ENCODE peak calls at places on chromosomes 7 and 10, in six cellular contexts. E is OCI-LY7, W is SK-N-SH, I is GM23248, P is HCT116, G is neural progenitor cell. Q is an unnamed sample.

GRCh38 chr7:43677864-43678263 is 51.5 kb downstream of the COA1 start:
- DNase-seq in E (no peak), W (no peak), I (no peak), P (no peak), G (no peak), Q (no peak)

GRCh38 chr7:19982841-19983835 is 209.7 kb upstream of the TMEM196 start:
- DNase-seq in E (peak), W (no peak), I (peak), P (peak), G (peak), Q (peak)

GRCh38 chr7:79735012-79735411 is 281.5 kb upstream of the MAGI2 start:
- DNase-seq in E (no peak), W (no peak), I (no peak), P (no peak), G (no peak), Q (no peak)

GRCh38 chr10:127322286-127322685 is 125.9 kb upstream of the INSYN2A start:
- DNase-seq in E (no peak), W (no peak), I (no peak), P (no peak), G (no peak), Q (no peak)

GRCh38 chr10:88582806-88583583 is at the start of gene RNLS:
- DNase-seq in E (no peak), W (peak), I (peak), P (no peak), G (peak), Q (peak)

GRCh38 chr10:117413928-117414618 is 38.8 kb upstream of the PDZD8 start:
- DNase-seq in E (no peak), W (no peak), I (peak), P (no peak), G (no peak), Q (no peak)

GRCh38 chr7:135979674-135980660 is 2.8 kb upstream of the MTPN start:
- DNase-seq in E (no peak), W (no peak), I (peak), P (no peak), G (no peak), Q (no peak)

GRCh38 chr10:79266543-79267312 is 80.5 kb upstream of the PPIF start:
- DNase-seq in E (peak), W (no peak), I (peak), P (no peak), G (no peak), Q (no peak)

GRCh38 chr10:6398419-6398818 is 181.7 kb downstream of the PRKCQ start:
- DNase-seq in E (no peak), W (no peak), I (peak), P (no peak), G (no peak), Q (no peak)

GRCh38 chr7:91357379-91357778 is 93.1 kb downstream of the FZD1 start:
- DNase-seq in E (no peak), W (no peak), I (peak), P (no peak), G (no peak), Q (no peak)

GRCh38 chr7:27734583-27734982 is 5.4 kb upstream of the TAX1BP1 start:
- DNase-seq in E (no peak), W (no peak), I (no peak), P (no peak), G (no peak), Q (no peak)

GRCh38 chr10:77666821-77667220 is 29.2 kb upstream of the KCNMA1 start:
- DNase-seq in E (no peak), W (no peak), I (peak), P (no peak), G (no peak), Q (no peak)

GRCh38 chr7:29086545-29086944 is 59.8 kb downstream of the CPVL start:
- DNase-seq in E (no peak), W (no peak), I (no peak), P (no peak), G (no peak), Q (no peak)

GRCh38 chr7:47548546-47548945 is 33.4 kb downstream of the TNS3 start:
- DNase-seq in E (no peak), W (no peak), I (no peak), P (no peak), G (no peak), Q (no peak)

GRCh38 chr7:133695976-133696531 is 431.1 kb upstream of the LRGUK start:
- DNase-seq in E (no peak), W (no peak), I (no peak), P (no peak), G (peak), Q (no peak)

GRCh38 chr10:55183993-55184392 is 383.0 kb upstream of the PCDH15 start:
- DNase-seq in E (no peak), W (no peak), I (no peak), P (no peak), G (no peak), Q (no peak)

GRCh38 chr10:104300002-104300735 is 31.2 kb downstream of the GSTO2 start:
- DNase-seq in E (no peak), W (no peak), I (peak), P (no peak), G (no peak), Q (no peak)

GRCh38 chr7:80954181-80954580 is 35.3 kb upstream of the SEMA3C start:
- DNase-seq in E (no peak), W (no peak), I (no peak), P (no peak), G (no peak), Q (no peak)

GRCh38 chr10:80506189-80506575 is 31.5 kb upstream of the SH2D4B start:
- DNase-seq in E (no peak), W (no peak), I (peak), P (peak), G (no peak), Q (no peak)

GRCh38 chr7:522071-522937 is 2.7 kb upstream of the PDGFA start:
- DNase-seq in E (no peak), W (no peak), I (peak), P (no peak), G (peak), Q (peak)

GRCh38 chr7:148854975-148855374 is 29.1 kb downstream of the EZH2 start:
- DNase-seq in E (no peak), W (peak), I (no peak), P (no peak), G (no peak), Q (no peak)

GRCh38 chr7:43834463-43835251 is 34.7 kb downstream of the MRPS24 start:
- DNase-seq in E (peak), W (no peak), I (peak), P (no peak), G (no peak), Q (no peak)

GRCh38 chr10:122659651-122660050 is 40.0 kb downstream of the C10orf120 start:
- DNase-seq in E (no peak), W (no peak), I (no peak), P (no peak), G (no peak), Q (no peak)

GRCh38 chr7:74473116-74473515 is 19.4 kb downstream of the GTF2IRD1 start:
- DNase-seq in E (no peak), W (no peak), I (no peak), P (no peak), G (no peak), Q (no peak)

GRCh38 chr10:100510533-100511308 is 8.9 kb downstream of the SEC31B start:
- DNase-seq in E (no peak), W (no peak), I (no peak), P (no peak), G (no peak), Q (no peak)

GRCh38 chr10:3820255-3820654 is 35.2 kb upstream of the KLF6 start:
- DNase-seq in E (no peak), W (no peak), I (peak), P (no peak), G (no peak), Q (no peak)

GRCh38 chr7:116188-116981 is 76.0 kb upstream of the FAM20C start:
- DNase-seq in E (no peak), W (no peak), I (no peak), P (no peak), G (no peak), Q (no peak)

GRCh38 chr10:29667191-29667590 is 32.4 kb upstream of the SVIL start:
- DNase-seq in E (no peak), W (no peak), I (no peak), P (no peak), G (peak), Q (peak)

GRCh38 chr10:124041684-124042445 is 51.5 kb downstream of the CHST15 start:
- DNase-seq in E (no peak), W (no peak), I (peak), P (no peak), G (no peak), Q (no peak)

GRCh38 chr10:78516236-78516635 is 482.6 kb downstream of the RPS24 start:
- DNase-seq in E (no peak), W (no peak), I (no peak), P (no peak), G (no peak), Q (no peak)

GRCh38 chr10:117619200-117619599 is 76.7 kb downstream of the EMX2 start:
- DNase-seq in E (no peak), W (no peak), I (no peak), P (no peak), G (no peak), Q (no peak)

GRCh38 chr7:42574693-42575084 is 337.2 kb downstream of the C7orf25 start:
- DNase-seq in E (no peak), W (no peak), I (peak), P (no peak), G (peak), Q (peak)

GRCh38 chr10:110657968-110658691 is 14.0 kb downstream of the RBM20 start:
- DNase-seq in E (no peak), W (no peak), I (no peak), P (no peak), G (no peak), Q (no peak)

GRCh38 chr10:80760914-80761371 is 223.2 kb downstream of the SH2D4B start:
- DNase-seq in E (no peak), W (no peak), I (no peak), P (no peak), G (no peak), Q (no peak)

GRCh38 chr7:64463636-64464375 is 99.1 kb downstream of the ZNF680 start:
- DNase-seq in E (no peak), W (peak), I (peak), P (no peak), G (no peak), Q (no peak)

GRCh38 chr7:65279795-65280194 is 93.9 kb upstream of the ZNF92 start:
- DNase-seq in E (no peak), W (no peak), I (no peak), P (no peak), G (no peak), Q (no peak)

GRCh38 chr10:123526356-123527079 is 139.6 kb upstream of the GPR26 start:
- DNase-seq in E (no peak), W (no peak), I (no peak), P (no peak), G (no peak), Q (no peak)

GRCh38 chr10:50576995-50577394 is 46.8 kb downstream of the SGMS1 start:
- DNase-seq in E (no peak), W (no peak), I (no peak), P (no peak), G (no peak), Q (no peak)

DNA sequence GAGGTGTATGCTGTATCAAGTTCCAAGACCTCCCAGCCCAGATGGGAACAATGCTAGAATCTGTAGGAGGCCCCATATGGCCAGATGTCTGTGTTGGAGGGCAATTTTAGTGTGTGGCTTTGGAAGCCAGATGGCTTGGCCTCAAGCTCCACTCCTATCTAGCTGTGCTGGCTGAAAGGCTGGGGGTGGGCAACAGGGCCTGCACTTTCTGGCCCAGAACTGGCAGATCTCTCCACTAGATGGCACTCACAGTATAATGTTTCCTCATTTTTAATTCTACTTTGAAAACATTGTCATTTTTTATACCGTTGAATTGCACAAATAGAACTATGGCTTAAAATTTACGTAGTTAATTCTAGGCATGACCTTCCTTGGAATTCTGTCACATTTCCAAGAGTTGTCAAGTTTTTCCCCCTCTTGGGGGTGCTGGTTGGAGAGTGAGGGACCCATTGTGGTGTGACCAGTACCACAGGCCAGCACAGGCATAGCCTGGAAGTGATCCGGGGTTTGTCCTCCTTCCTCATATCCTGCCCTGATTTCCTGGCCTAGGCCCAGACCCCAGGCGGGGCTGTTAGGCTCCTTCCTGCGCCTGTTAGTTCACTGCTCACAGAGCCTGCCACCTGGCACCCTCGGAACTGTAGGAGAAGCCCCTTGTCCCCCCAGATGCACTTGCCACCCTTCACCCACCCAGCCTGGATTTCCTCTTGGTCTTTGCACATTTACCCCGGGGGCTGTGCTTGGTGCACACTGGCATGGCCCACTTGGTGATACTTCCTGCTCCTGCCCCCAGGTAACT is 52.9 kb downstream of the ARHGAP22 start:
- DNase-seq in E (peak), W (peak), I (peak), P (peak), G (peak), Q (peak)
- TF ChIP-seq EZH2phosphoT487 in E (no peak), W (no peak), I (no peak), P (no peak), G (no peak), Q (no peak)

GRCh38 chr7:101563933-101564777 is 64.9 kb downstream of the MYL10 start:
- DNase-seq in E (no peak), W (no peak), I (no peak), P (no peak), G (no peak), Q (peak)

GRCh38 chr7:101562531-101563197 is 66.4 kb downstream of the MYL10 start:
- DNase-seq in E (no peak), W (no peak), I (peak), P (no peak), G (no peak), Q (peak)

GRCh38 chr7:101565601-101566209 is 63.4 kb downstream of the MYL10 start:
- DNase-seq in E (no peak), W (no peak), I (no peak), P (no peak), G (no peak), Q (no peak)

GRCh38 chr7:101563198-101563901 is 65.7 kb downstream of the MYL10 start:
- DNase-seq in E (no peak), W (no peak), I (no peak), P (no peak), G (no peak), Q (peak)

GRCh38 chr7:101564778-101565211 is 64.3 kb downstream of the MYL10 start:
- DNase-seq in E (no peak), W (peak), I (peak), P (peak), G (peak), Q (peak)
- TF ChIP-seq EZH2phosphoT487 in E (no peak), W (no peak), I (no peak), P (no peak), G (no peak), Q (no peak)

GRCh38 chr10:93028881-93029280 is 31.7 kb upstream of the CYP26C1 start:
- DNase-seq in E (no peak), W (no peak), I (peak), P (peak), G (no peak), Q (no peak)
- TF ChIP-seq EZH2phosphoT487 in E (no peak), W (no peak), I (no peak), P (no peak), G (no peak), Q (no peak)

GRCh38 chr10:95796504-95796903 is 40.5 kb downstream of the ENTPD1 start:
- DNase-seq in E (no peak), W (no peak), I (no peak), P (no peak), G (no peak), Q (no peak)
- TF ChIP-seq EZH2phosphoT487 in E (no peak), W (no peak), I (no peak), P (no peak), G (no peak), Q (no peak)

GRCh38 chr10:87059401-87059800 is 35.2 kb downstream of the GLUD1 start:
- DNase-seq in E (no peak), W (no peak), I (no peak), P (no peak), G (no peak), Q (no peak)
- TF ChIP-seq EZH2phosphoT487 in E (no peak), W (no peak), I (no peak), P (no peak), G (no peak), Q (no peak)

GRCh38 chr7:139749545-139749944 is 28.3 kb downstream of the HIPK2 start:
- DNase-seq in E (no peak), W (no peak), I (no peak), P (no peak), G (no peak), Q (no peak)
- TF ChIP-seq EZH2phosphoT487 in E (no peak), W (no peak), I (no peak), P (no peak), G (no peak), Q (no peak)